ENCODE peak calls at places on chromosomes 1 and 21, in seven cellular contexts. X is HepG2, H is SJSA1, V is HL-60, Q is stomach, R is heart right ventricle, I is cardiac muscle cell. B is an unnamed sample.
A peak's percentile ranks its signal among the peaks of the same experiment; 100 is the strongest.

GRCh38 chr1:119768778-119769177 is at the start of gene HMGCS2:
- DNase-seq in R (no peak), H (no peak), X (no peak), V (no peak), I (no peak), Q (peak; percentile 87), B (no peak)

GRCh38 chr1:184428604-184429003 is 41.8 kb downstream of the C1orf21 start:
- DNase-seq in I (no peak), Q (no peak), H (no peak), R (no peak), X (no peak), V (no peak), B (no peak)

GRCh38 chr1:2416403-2416802 is 4.0 kb upstream of the PEX10 start:
- DNase-seq in H (no peak), I (no peak), R (no peak), V (no peak), Q (peak; percentile 38), X (no peak), B (no peak)

GRCh38 chr1:113904292-113904673 is 316 bp downstream of the AP4B1 start:
- DNase-seq in H (no peak), Q (no peak), I (peak; percentile 58), X (no peak), R (no peak), V (peak; percentile 63), B (no peak)

GRCh38 chr1:86852737-86853408 is 61.1 kb downstream of the SELENOF start:
- DNase-seq in R (no peak), X (peak; percentile 59), H (no peak), I (no peak), Q (no peak), V (no peak), B (no peak)

GRCh38 chr1:60672435-60672834 is 409.9 kb upstream of the NFIA start:
- DNase-seq in V (no peak), I (no peak), H (no peak), Q (no peak), X (no peak), R (no peak), B (no peak)

GRCh38 chr1:183604048-183604808 is 14.0 kb upstream of the NCF2 start:
- DNase-seq in I (no peak), V (peak; percentile 91), X (no peak), H (peak; percentile 71), R (no peak), Q (peak; percentile 35), B (no peak)

GRCh38 chr1:28070725-28071593 is 17.5 kb downstream of the EYA3 start:
- DNase-seq in Q (no peak), X (no peak), V (no peak), I (no peak), H (no peak), R (no peak), B (no peak)

GRCh38 chr21:42461881-42462877 is 33.8 kb downstream of the RSPH1 start:
- DNase-seq in H (no peak), R (no peak), X (no peak), V (peak; percentile 39), Q (peak; percentile 75), I (no peak), B (no peak)

GRCh38 chr21:44379991-44380865 is 26.8 kb downstream of the TRPM2 start:
- DNase-seq in R (no peak), X (no peak), Q (no peak), H (no peak), I (no peak), V (no peak), B (no peak)

GRCh38 chr1:28392027-28392652 is 22.6 kb downstream of the PHACTR4 start:
- DNase-seq in V (peak; percentile 52), Q (no peak), X (no peak), H (peak; percentile 56), R (no peak), I (no peak), B (no peak)

GRCh38 chr1:61444277-61444676 is 280.7 kb downstream of the TM2D1 start:
- DNase-seq in H (no peak), Q (no peak), X (no peak), I (no peak), R (no peak), V (no peak), B (no peak)

GRCh38 chr1:1197551-1198422 is 8.6 kb downstream of the TNFRSF18 start:
- DNase-seq in I (no peak), V (no peak), Q (no peak), R (no peak), X (no peak), H (no peak), B (no peak)

GRCh38 chr21:24188511-24188910 is 1418.8 kb downstream of the MRPL39 start:
- DNase-seq in R (no peak), H (no peak), V (no peak), I (no peak), X (no peak), Q (no peak), B (no peak)

GRCh38 chr21:45629046-45629981 is 14.2 kb upstream of the PCBP3 start:
- DNase-seq in Q (no peak), I (no peak), V (no peak), X (no peak), H (peak; percentile 39), R (no peak), B (no peak)

GRCh38 chr1:2789986-2790581 is 11.4 kb downstream of the TTC34 start:
- DNase-seq in R (no peak), V (no peak), H (no peak), I (no peak), Q (no peak), X (no peak), B (no peak)

GRCh38 chr1:158999301-159000069 is 10.2 kb upstream of the IFI16 start:
- DNase-seq in X (no peak), V (no peak), I (peak; percentile 89), R (peak; percentile 91), Q (no peak), H (peak; percentile 93), B (no peak)

GRCh38 chr1:52352690-52353089 is 13.3 kb downstream of the CC2D1B start:
- DNase-seq in X (no peak), I (no peak), Q (no peak), V (no peak), R (no peak), H (no peak), B (no peak)

GRCh38 chr1:147849097-147849873 is 53.3 kb upstream of the GJA8 start:
- DNase-seq in H (no peak), R (no peak), Q (no peak), V (no peak), I (no peak), X (no peak), B (no peak)

GRCh38 chr1:212701910-212702309 is 2.3 kb upstream of the BATF3 start:
- DNase-seq in R (no peak), H (no peak), X (no peak), Q (no peak), V (no peak), I (no peak), B (no peak)

GRCh38 chr1:119416006-119416640 is 1.2 kb downstream of the HSD3B2 start:
- DNase-seq in X (no peak), Q (no peak), V (no peak), H (no peak), I (no peak), R (no peak), B (no peak)

GRCh38 chr1:201946224-201946908 is at the start of gene LMOD1:
- DNase-seq in H (peak; percentile 90), Q (peak; percentile 78), I (peak; percentile 98), R (peak; percentile 85), V (no peak), X (peak; percentile 52), B (peak; percentile 87)

GRCh38 chr1:62687903-62688686 is at the start of gene DOCK7:
- DNase-seq in V (peak; percentile 69), I (peak; percentile 85), Q (peak; percentile 80), H (peak; percentile 79), X (peak; percentile 48), R (peak; percentile 75), B (peak; percentile 12)

DNA sequence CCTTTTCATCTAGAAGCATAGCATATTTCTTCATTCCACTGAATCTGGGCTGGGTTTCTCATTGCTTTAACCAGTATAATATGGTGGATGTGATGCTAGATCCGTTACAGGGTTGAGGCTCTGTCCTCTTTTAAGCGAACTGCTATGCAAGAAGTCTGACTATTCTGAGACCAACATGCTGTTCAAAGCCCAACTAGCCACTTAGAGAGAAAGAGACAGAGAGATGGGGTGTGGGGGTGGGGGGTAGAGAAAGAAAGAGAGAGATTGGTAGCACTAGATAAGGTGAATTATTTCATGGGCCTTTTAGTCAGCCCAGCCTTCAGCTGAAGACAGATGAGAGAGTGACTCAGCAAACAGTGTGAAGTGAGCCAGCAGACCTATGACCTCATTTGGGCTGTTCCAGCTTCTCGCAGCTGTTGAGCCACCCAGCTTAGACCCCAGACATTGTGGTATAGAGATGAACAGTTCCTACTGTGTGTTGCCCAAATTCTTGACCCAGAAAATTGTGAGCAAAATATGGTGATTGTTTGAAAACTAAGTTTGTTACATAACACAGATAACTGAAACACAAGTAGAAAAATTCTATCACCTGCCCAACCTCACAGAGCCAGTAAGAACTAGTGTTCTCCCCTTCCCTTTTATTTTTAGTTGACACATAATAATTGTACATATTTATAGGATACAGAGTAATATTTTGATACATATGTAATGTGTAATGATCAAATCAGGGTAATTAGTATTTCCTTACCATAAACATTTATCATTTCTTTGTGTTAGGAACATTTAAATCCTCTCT is 40.7 kb upstream of the PRKACB start:
- DNase-seq in X (peak; percentile 37), H (peak; percentile 67), R (peak; percentile 37), V (peak; percentile 39), Q (no peak), I (peak; percentile 58), B (no peak)
- H3K27ac ChIP-seq in X (no peak overlapping the region), H (peak overlapping the region; percentile 65), R (peak overlapping the region; percentile 20), V (no peak overlapping the region), Q (no peak overlapping the region), I (peak overlapping the region; percentile 82), B (no peak overlapping the region)

GRCh38 chr1:207903767-207904166 is 7.2 kb downstream of the CD34 start:
- DNase-seq in Q (no peak), H (no peak), I (no peak), X (no peak), R (peak; percentile 1), V (no peak), B (no peak)
- H3K27ac ChIP-seq in Q (no peak overlapping the region), H (no peak overlapping the region), I (no peak overlapping the region), X (no peak overlapping the region), R (peak overlapping the region; percentile 56), V (no peak overlapping the region), B (no peak overlapping the region)

DNA sequence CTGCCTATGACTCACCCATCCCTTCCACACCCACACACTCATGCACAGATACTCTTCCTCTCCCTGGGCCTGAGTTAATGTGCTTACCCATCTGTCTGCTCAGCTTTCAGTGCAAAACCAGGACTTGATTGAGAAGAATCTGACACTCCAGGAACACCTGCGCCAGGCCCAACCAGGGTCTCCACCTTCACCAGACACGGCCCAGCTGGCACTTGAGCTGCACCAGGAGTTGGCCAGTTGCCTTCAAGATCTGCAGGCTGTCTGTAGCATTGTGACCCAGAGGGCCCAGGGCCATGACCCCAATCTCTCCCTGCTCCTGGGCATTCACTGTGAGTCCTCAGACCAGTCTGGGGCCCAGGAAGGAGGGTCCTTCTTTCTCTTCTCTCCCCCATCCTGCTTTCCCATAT is 3.5 kb upstream of the SH3BGRL3 start:
- DNase-seq in I (no peak), V (no peak), R (no peak), Q (no peak), X (peak; percentile 11), H (no peak), B (no peak)
- H3K27ac ChIP-seq in I (peak overlapping the region; percentile 26), V (peak overlapping the region; percentile 88), R (peak overlapping the region; percentile 100), Q (peak overlapping the region; percentile 69), X (no peak overlapping the region), H (peak overlapping the region; percentile 59), B (peak overlapping the region; percentile 98)

DNA sequence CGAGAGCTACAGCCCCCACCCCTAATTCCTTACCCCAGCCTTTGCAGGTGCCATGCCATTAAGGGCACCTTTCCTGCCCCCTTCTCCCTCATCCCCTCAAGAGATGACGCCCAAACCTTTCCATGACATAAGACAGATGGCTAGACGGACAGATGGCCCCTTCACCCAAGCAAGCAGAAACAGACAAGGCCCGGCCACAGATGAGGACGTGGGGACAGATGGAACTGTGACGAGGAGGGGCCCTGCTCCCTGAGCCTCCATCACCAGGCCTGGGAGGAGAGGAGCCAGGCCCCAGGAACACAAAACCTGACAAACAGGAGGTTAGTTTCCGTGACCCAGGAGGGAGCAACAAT is 24.7 kb upstream of the PEF1 start:
- DNase-seq in V (no peak), X (no peak), R (no peak), Q (no peak), I (no peak), H (no peak), B (no peak)
- H3K27ac ChIP-seq in V (no peak overlapping the region), X (no peak overlapping the region), R (peak overlapping the region; percentile 13), Q (peak overlapping the region; percentile 74), I (peak overlapping the region; percentile 68), H (no peak overlapping the region), B (peak overlapping the region; percentile 70)